ENCODE peak calls at places on chromosomes 12 and 14, in nine cellular contexts. L is T follicular helper cell, B is HFFc6, C is AML-193, U is naive B cell, G is epithelial cell of esophagus, O is stromal cell of bone marrow, W is HS-5, M is hepatocyte. P is an unnamed sample.

GRCh38 chr12:132639996-132640520 is 21.5 kb downstream of the P2RX2 start:
- DNase-seq in O (no peak), L (no peak), B (no peak), W (no peak), M (no peak), U (no peak), G (no peak), C (no peak), P (no peak)

GRCh38 chr14:72544615-72545387 is 349.1 kb downstream of the DPF3 start:
- DNase-seq in C (no peak), M (no peak), B (no peak), O (no peak), W (no peak), U (no peak), L (no peak), G (no peak), P (no peak)

GRCh38 chr14:68146812-68147211 is 327.2 kb downstream of the RAD51B start:
- DNase-seq in O (peak), W (peak), L (no peak), C (no peak), M (peak), B (peak), G (peak), U (no peak), P (no peak)

GRCh38 chr12:9669019-9669326 is 540 bp upstream of the CLEC2D start:
- DNase-seq in U (no peak), G (no peak), L (no peak), W (no peak), M (no peak), B (no peak), C (no peak), O (no peak), P (no peak)

GRCh38 chr12:130929363-130929762 is 24.3 kb upstream of the ADGRD1 start:
- DNase-seq in M (no peak), L (no peak), B (no peak), G (no peak), C (no peak), W (no peak), O (no peak), U (no peak), P (no peak)

GRCh38 chr12:11658796-11659195 is 9.3 kb downstream of the ETV6 start:
- DNase-seq in C (no peak), U (no peak), L (no peak), B (peak), O (no peak), M (no peak), W (no peak), G (peak), P (no peak)

GRCh38 chr12:15700595-15700994 is 88.6 kb downstream of the EPS8 start:
- DNase-seq in U (no peak), L (no peak), C (peak), M (no peak), O (peak), G (peak), W (peak), B (peak), P (peak)

GRCh38 chr12:54011665-54012532 is 3.1 kb downstream of the HOXC8 start:
- DNase-seq in U (no peak), G (no peak), O (no peak), B (no peak), W (no peak), L (no peak), C (no peak), M (no peak), P (no peak)

GRCh38 chr14:22520235-22520634 is 68.8 kb downstream of the DAD1 start:
- DNase-seq in M (no peak), L (no peak), B (peak), G (peak), U (no peak), C (no peak), W (no peak), O (no peak), P (no peak)

GRCh38 chr14:33933386-33933934 is 17.4 kb downstream of the EGLN3 start:
- DNase-seq in G (no peak), W (no peak), B (no peak), M (no peak), C (no peak), L (no peak), O (no peak), U (no peak), P (no peak)

GRCh38 chr12:14256139-14256538 is 109.3 kb upstream of the ATF7IP start:
- DNase-seq in B (peak), G (peak), W (no peak), U (no peak), M (no peak), L (peak), O (peak), C (no peak), P (no peak)

GRCh38 chr14:104514156-104514848 is 65.3 kb upstream of the C14orf180 start:
- DNase-seq in O (no peak), L (no peak), B (no peak), U (no peak), M (no peak), C (no peak), G (no peak), W (no peak), P (no peak)

GRCh38 chr14:20855652-20856291 is 35.4 kb upstream of the RNASE3 start:
- DNase-seq in O (peak), W (no peak), L (peak), U (peak), M (peak), C (peak), G (peak), B (peak), P (peak)

GRCh38 chr14:96888593-96888992 is 91.4 kb downstream of the VRK1 start:
- DNase-seq in M (no peak), O (no peak), U (no peak), B (no peak), C (no peak), G (no peak), W (no peak), L (no peak), P (no peak)

GRCh38 chr12:69966409-69966808 is 141.4 kb downstream of the MYRFL start:
- DNase-seq in B (no peak), M (peak), C (no peak), G (peak), U (no peak), O (peak), W (peak), L (no peak), P (peak)

GRCh38 chr12:57005980-57006808 is at the start of gene ZBTB39:
- DNase-seq in B (peak), M (peak), U (peak), L (peak), O (peak), C (peak), G (peak), W (no peak), P (peak)

GRCh38 chr12:20305470-20305869 is 62.9 kb upstream of the PDE3A start:
- DNase-seq in L (no peak), G (no peak), U (no peak), O (no peak), W (no peak), B (no peak), M (no peak), C (no peak), P (no peak)

GRCh38 chr12:105053116-105053572 is 31.1 kb downstream of the ALDH1L2 start:
- DNase-seq in G (peak), L (peak), B (peak), U (peak), W (peak), M (peak), O (peak), C (peak), P (peak)

GRCh38 chr12:26044007-26044394 is 80.8 kb downstream of the BHLHE41 start:
- DNase-seq in U (no peak), M (no peak), W (no peak), L (no peak), B (no peak), C (no peak), O (peak), G (no peak), P (no peak)

GRCh38 chr12:116123511-116124258 is 153.8 kb downstream of the MED13L start:
- DNase-seq in G (peak), U (no peak), M (peak), O (no peak), L (no peak), W (peak), B (peak), C (no peak), P (no peak)

GRCh38 chr12:71440393-71441349 is 1.1 kb downstream of the LGR5 start:
- DNase-seq in G (peak), O (no peak), L (no peak), M (peak), C (no peak), B (no peak), U (peak), W (no peak), P (no peak)

GRCh38 chr12:53056296-53056695 is 6.4 kb downstream of the TNS2 start:
- DNase-seq in C (no peak), M (no peak), B (no peak), W (no peak), O (no peak), L (no peak), G (no peak), U (no peak), P (no peak)

GRCh38 chr12:96255077-96255476 is 60.9 kb downstream of the ELK3 start:
- DNase-seq in G (no peak), U (no peak), C (no peak), W (no peak), L (no peak), O (peak), B (no peak), M (no peak), P (no peak)

GRCh38 chr14:69882915-69883314 is 3.7 kb downstream of the SMOC1 start:
- DNase-seq in U (no peak), O (no peak), M (no peak), W (no peak), C (no peak), G (no peak), B (no peak), L (no peak), P (no peak)

GRCh38 chr14:104350463-104351185 is 212.2 kb downstream of the KIF26A start:
- DNase-seq in C (no peak), L (no peak), W (no peak), M (no peak), U (no peak), G (no peak), O (no peak), B (no peak), P (no peak)

GRCh38 chr14:92747701-92748258 is 647 bp downstream of the LGMN start:
- DNase-seq in G (no peak), U (no peak), B (peak), W (no peak), L (no peak), C (no peak), M (peak), O (no peak), P (peak)

GRCh38 chr12:32896438-32897275 is at the start of gene PKP2:
- DNase-seq in C (no peak), G (peak), U (no peak), O (no peak), M (peak), B (no peak), W (no peak), L (no peak), P (peak)

GRCh38 chr12:113127791-113128199 is 7.8 kb downstream of the RASAL1 start:
- DNase-seq in U (no peak), L (no peak), G (no peak), W (no peak), O (no peak), M (no peak), C (no peak), B (no peak), P (no peak)

GRCh38 chr14:63443988-63444387 is 99.2 kb downstream of the PPP2R5E start:
- DNase-seq in L (no peak), B (no peak), G (no peak), U (no peak), C (no peak), M (no peak), W (no peak), O (no peak), P (no peak)

GRCh38 chr14:26204954-26205479 is 392.8 kb downstream of the NOVA1 start:
- DNase-seq in M (peak), U (no peak), C (no peak), L (no peak), G (peak), B (no peak), O (no peak), W (no peak), P (no peak)

GRCh38 chr14:65846469-65846868 is 433.9 kb downstream of the FUT8 start:
- DNase-seq in L (no peak), U (no peak), B (no peak), O (no peak), C (no peak), G (peak), W (no peak), M (no peak), P (no peak)

GRCh38 chr12:3218150-3218845 is 141.1 kb downstream of the TSPAN9 start:
- DNase-seq in L (no peak), C (no peak), W (no peak), U (no peak), M (peak), O (peak), B (peak), G (peak), P (no peak)